ENCODE peak calls at places on chromosomes 7 and 10, in four cellular contexts. S is cardiac fibroblast; V is GM04504; F is activated CD4-positive, alpha-beta memory T cell treated with anti-CD3 and anti-CD28 coated beads, Interleukin-2, amount 10 ng/mL, durations not matched to agents 7 days and 5 days. A is an unnamed sample.

GRCh38 chr10:3783721-3784432 is 1.1 kb downstream of the KLF6 start:
- DNase-seq in S (peak), V (no peak), F (peak), A (no peak)

GRCh38 chr10:77920495-77920894 is 6.1 kb downstream of the DLG5 start:
- DNase-seq in S (no peak), V (no peak), F (no peak), A (no peak)

GRCh38 chr10:114780610-114781184 is 40.9 kb upstream of the FHIP2A start:
- DNase-seq in S (no peak), V (no peak), F (no peak), A (no peak)

GRCh38 chr10:112979927-112980326 is 29.9 kb downstream of the TCF7L2 start:
- DNase-seq in S (no peak), V (no peak), F (no peak), A (no peak)

GRCh38 chr7:92057375-92057774 is 76.9 kb downstream of the CYP51A1 start:
- DNase-seq in S (no peak), V (no peak), F (no peak), A (no peak)

GRCh38 chr7:68015565-68016532 is 1019.2 kb downstream of the TYW1 start:
- DNase-seq in S (no peak), V (no peak), F (no peak), A (no peak)

GRCh38 chr10:97179731-97180366 is 5.9 kb downstream of the SLIT1 start:
- DNase-seq in S (no peak), V (no peak), F (no peak), A (no peak)

GRCh38 chr10:52172581-52172980 is 141.5 kb upstream of the DKK1 start:
- DNase-seq in S (peak), V (no peak), F (no peak), A (no peak)

GRCh38 chr7:122682805-122683204 is 16.1 kb downstream of the RNF133 start:
- DNase-seq in S (no peak), V (no peak), F (no peak), A (no peak)

GRCh38 chr7:129525225-129525862 is 23.0 kb downstream of the SMKR1 start:
- DNase-seq in S (no peak), V (no peak), F (no peak), A (no peak)

GRCh38 chr7:29588900-29589696 is 25.5 kb downstream of the PRR15 start:
- DNase-seq in S (peak), V (no peak), F (peak), A (no peak)

A was measured in memory B cell.